ENCODE peak calls at places on chromosomes 13 and 19, in nine cellular contexts. Q is 8988T; Y is PC-9; D is foreskin fibroblast; K is activated T-helper 2 cell treated with anti-CD3 and anti-CD28 coated beads, Interferon-gamma antibody, Interleukin-2, Interleukin-4, amounts not matched to agents 10 μg/mL and 5 μg/mL and 100 μg/mL, durations not matched to agents 14 hours and 24 hours and 36 hours; G is dorsolateral prefrontal cortex; W is stimulated activated CD8-positive, alpha-beta memory T cell treated with anti-CD3 and anti-CD28 coated beads, Interleukin-4, amount 100 ng/mL, for 1 hour; H is SW480; N is NCI-H2081 treated with DMSO at 0.1 percent for 48 hours. L is an unnamed sample.

GRCh38 chr13:30431269-30431950 is 9.1 kb downstream of the UBE2L5 start:
- DNase-seq in W (no peak), Y (no peak), N (no peak), D (peak; percentile 9), G (no peak), K (no peak), Q (no peak), H (no peak), L (no peak)

GRCh38 chr13:36950920-36951319 is 30.9 kb upstream of the SMAD9 start:
- DNase-seq in G (no peak), D (no peak), H (no peak), Q (no peak), Y (no peak), K (no peak), W (no peak), N (no peak), L (no peak)

GRCh38 chr13:22648325-22648758 is 532.4 kb upstream of the SGCG start:
- DNase-seq in D (no peak), Q (no peak), Y (no peak), W (no peak), N (no peak), G (no peak), K (no peak), H (peak; percentile 32), L (no peak)

GRCh38 chr19:48844472-48844871 is 8.2 kb upstream of the HSD17B14 start:
- DNase-seq in Q (no peak), Y (no peak), D (peak; percentile 75), G (no peak), N (no peak), K (no peak), W (no peak), H (peak; percentile 65), L (no peak)

GRCh38 chr19:16067205-16067938 is 8.9 kb upstream of the TPM4 start:
- DNase-seq in N (no peak), K (no peak), D (peak; percentile 61), Q (no peak), G (no peak), H (no peak), W (no peak), Y (peak; percentile 70), L (peak; percentile 82)

GRCh38 chr13:99415851-99416331 is 85.4 kb upstream of the TM9SF2 start:
- DNase-seq in K (no peak), Y (no peak), Q (no peak), D (no peak), W (no peak), N (no peak), G (no peak), H (no peak), L (no peak)

GRCh38 chr19:51240866-51241265 is 10.0 kb upstream of the SIGLECL1 start:
- DNase-seq in Y (no peak), G (no peak), D (no peak), W (no peak), Q (no peak), H (no peak), K (no peak), N (no peak), L (no peak)

GRCh38 chr19:40139533-40140287 is 49.0 kb upstream of the ZNF780A start:
- DNase-seq in G (no peak), Y (no peak), K (no peak), H (peak; percentile 73), W (no peak), D (peak; percentile 72), Q (no peak), N (peak; percentile 5), L (no peak)

GRCh38 chr13:26477681-26478080 is 79.8 kb upstream of the WASF3 start:
- DNase-seq in Y (no peak), D (no peak), Q (no peak), H (no peak), N (no peak), W (no peak), K (no peak), G (no peak), L (no peak)

GRCh38 chr13:101474419-101474957 is 22.0 kb downstream of the ITGBL1 start:
- DNase-seq in Q (no peak), H (peak; percentile 13), Y (no peak), K (no peak), W (no peak), G (peak; percentile 73), D (peak; percentile 87), N (no peak), L (no peak)

GRCh38 chr13:45512148-45512498 is 47.4 kb downstream of the COG3 start:
- DNase-seq in Y (no peak), H (no peak), W (no peak), D (no peak), N (no peak), K (no peak), G (no peak), Q (no peak), L (no peak)

GRCh38 chr13:37753776-37754175 is 115.8 kb downstream of the TRPC4 start:
- DNase-seq in Q (no peak), N (no peak), D (no peak), Y (no peak), W (no peak), G (no peak), H (peak; percentile 66), K (no peak), L (no peak)

GRCh38 chr19:34188388-34188787 is 16.1 kb downstream of the LSM14A start:
- DNase-seq in Q (no peak), W (no peak), H (no peak), D (peak; percentile 19), N (no peak), Y (no peak), G (no peak), K (no peak), L (no peak)

GRCh38 chr19:9848761-9849160 is 13.6 kb downstream of the PIN1 start:
- DNase-seq in D (no peak), G (no peak), W (no peak), N (no peak), Q (no peak), K (no peak), Y (no peak), H (no peak), L (no peak)

GRCh38 chr19:2186071-2186846 is 22.5 kb downstream of the DOT1L start:
- DNase-seq in H (no peak), Y (no peak), W (no peak), N (no peak), K (no peak), Q (no peak), G (peak; percentile 35), D (peak; percentile 99), L (no peak)

GRCh38 chr19:33393286-33394005 is 19.9 kb downstream of the CEBPG start:
- DNase-seq in Q (peak; percentile 43), G (no peak), W (no peak), K (no peak), D (no peak), H (no peak), Y (no peak), N (no peak), L (no peak)

GRCh38 chr19:2381151-2381822 is 21.2 kb downstream of the TMPRSS9 start:
- DNase-seq in K (no peak), D (peak; percentile 39), Y (no peak), Q (no peak), W (no peak), G (peak; percentile 89), H (no peak), N (no peak), L (no peak)

GRCh38 chr13:112576191-112576590 is 11.8 kb downstream of the TUBGCP3 start:
- DNase-seq in K (no peak), W (no peak), G (no peak), D (no peak), Q (no peak), H (no peak), N (no peak), Y (no peak), L (no peak)

GRCh38 chr13:113876341-113877148 is 12.7 kb upstream of the GAS6 start:
- DNase-seq in Q (no peak), H (no peak), K (no peak), D (no peak), Y (no peak), W (no peak), N (no peak), G (no peak), L (no peak)

GRCh38 chr19:21910318-21910717 is 74.3 kb upstream of the ZNF43 start:
- DNase-seq in W (no peak), K (no peak), Y (no peak), D (no peak), N (no peak), G (no peak), H (no peak), Q (no peak), L (no peak)